ENCODE peak calls at places on chromosome 10, in seven cellular contexts. D is Kasumi-1; Z is spleen; U is activated naive CD4-positive, alpha-beta T cell treated with anti-CD3 and anti-CD28 coated beads, Interleukin-2, amount 10 ng/mL, durations not matched to agents 7 days and 5 days; M is LHCN-M2; L is body of pancreas; X is A673. E is an unnamed sample.

GRCh38 chr10:6962576-6962975 is 382.5 kb upstream of the PRKCQ start:
- DNase-seq in D (no peak), Z (no peak), U (no peak), M (no peak), L (no peak), X (no peak), E (no peak)

GRCh38 chr10:72009430-72010081 is 45.4 kb downstream of the CHST3 start:
- DNase-seq in D (no peak), Z (peak; percentile 82), U (no peak), M (peak; percentile 98), L (peak; percentile 33), X (peak; percentile 56), E (peak; percentile 86)

GRCh38 chr10:71812016-71812912 is 38.8 kb downstream of the PSAP start:
- DNase-seq in D (peak; percentile 78), Z (peak; percentile 96), U (peak; percentile 84), M (peak; percentile 36), L (peak; percentile 71), X (peak; percentile 63), E (peak; percentile 56)

GRCh38 chr10:116055252-116055918 is 217.6 kb downstream of the GFRA1 start:
- DNase-seq in D (no peak), Z (no peak), U (no peak), M (peak; percentile 24), L (no peak), X (no peak), E (no peak)

GRCh38 chr10:17175551-17175950 is 25.9 kb downstream of the TRDMT1 start:
- DNase-seq in D (no peak), Z (no peak), U (no peak), M (peak; percentile 72), L (no peak), X (no peak), E (no peak)

GRCh38 chr10:12635127-12635541 is 285.8 kb downstream of the CAMK1D start:
- DNase-seq in D (no peak), Z (no peak), U (peak; percentile 29), M (no peak), L (no peak), X (no peak), E (no peak)

GRCh38 chr10:124403548-124403947 is 15.2 kb downstream of the OAT start:
- DNase-seq in D (peak; percentile 99), Z (no peak), U (peak; percentile 47), M (peak; percentile 81), L (no peak), X (peak; percentile 88), E (no peak)

GRCh38 chr10:52437205-52437646 is 123.1 kb downstream of the DKK1 start:
- DNase-seq in D (no peak), Z (no peak), U (no peak), M (no peak), L (no peak), X (no peak), E (no peak)

GRCh38 chr10:118818621-118819221 is 64.0 kb upstream of the CACUL1 start:
- DNase-seq in D (no peak), Z (no peak), U (no peak), M (no peak), L (no peak), X (no peak), E (peak; percentile 34)

GRCh38 chr10:23314835-23315239 is 29.8 kb downstream of the C10orf67 start:
- DNase-seq in D (peak; percentile 93), Z (no peak), U (peak; percentile 65), M (peak; percentile 78), L (peak; percentile 58), X (peak; percentile 86), E (no peak)

GRCh38 chr10:48369501-48369900 is 63.0 kb downstream of the MAPK8 start:
- DNase-seq in D (no peak), Z (no peak), U (no peak), M (no peak), L (no peak), X (no peak), E (no peak)

GRCh38 chr10:70135046-70135445 is 2.4 kb upstream of the AIFM2 start:
- DNase-seq in D (no peak), Z (peak; percentile 32), U (no peak), M (no peak), L (no peak), X (no peak), E (no peak)

GRCh38 chr10:35191523-35191922 is 64.9 kb downstream of the CREM start:
- DNase-seq in D (peak; percentile 98), Z (no peak), U (no peak), M (no peak), L (no peak), X (no peak), E (peak; percentile 50)

GRCh38 chr10:86795353-86795752 is 38.9 kb downstream of the BMPR1A start:
- DNase-seq in D (peak; percentile 13), Z (no peak), U (no peak), M (peak; percentile 84), L (no peak), X (peak; percentile 91), E (no peak)

E was measured in gastrocnemius medialis.